ENCODE peak calls at places on chromosomes 5 and 9, in seven cellular contexts. W, S, J, G, Z, L and I are unnamed samples.

GRCh38 chr5:58451732-58452565 is 7.9 kb downstream of the PLK2 start:
- DNase-seq in W (no peak), S (no peak), J (no peak), G (no peak), Z (no peak), L (no peak), I (no peak)

GRCh38 chr5:108765647-108766046 is 17.9 kb downstream of the FER start:
- DNase-seq in W (no peak), S (no peak), J (no peak), G (no peak), Z (no peak), L (no peak), I (no peak)

GRCh38 chr9:38371495-38371894 is 21.0 kb upstream of the ALDH1B1 start:
- DNase-seq in W (peak), S (no peak), J (no peak), G (no peak), Z (no peak), L (no peak), I (peak)

GRCh38 chr5:125190232-125191051 is 444.0 kb upstream of the ZNF608 start:
- DNase-seq in W (no peak), S (no peak), J (no peak), G (no peak), Z (no peak), L (no peak), I (no peak)

GRCh38 chr9:137191691-137192447 is 3.4 kb downstream of the SSNA1 start:
- DNase-seq in W (no peak), S (no peak), J (no peak), G (no peak), Z (no peak), L (no peak), I (peak)

GRCh38 chr5:6302099-6302498 is 76.2 kb downstream of the MED10 start:
- DNase-seq in W (no peak), S (no peak), J (no peak), G (no peak), Z (no peak), L (no peak), I (no peak)

GRCh38 chr5:115545065-115545882 is 699 bp upstream of the FEM1C start:
- DNase-seq in W (no peak), S (no peak), J (no peak), G (no peak), Z (no peak), L (no peak), I (no peak)

GRCh38 chr9:92530893-92531292 is 4.9 kb downstream of the ECM2 start:
- DNase-seq in W (no peak), S (no peak), J (no peak), G (no peak), Z (no peak), L (no peak), I (no peak)

GRCh38 chr9:108844391-108844790 is 11.4 kb downstream of the ACTL7B start:
- DNase-seq in W (no peak), S (no peak), J (no peak), G (no peak), Z (no peak), L (no peak), I (no peak)

GRCh38 chr5:149438711-149439132 is 59.6 kb upstream of the IL17B start:
- DNase-seq in W (no peak), S (no peak), J (no peak), G (no peak), Z (no peak), L (no peak), I (no peak)

GRCh38 chr5:160492565-160492964 is 70.9 kb downstream of the PTTG1 start:
- DNase-seq in W (no peak), S (no peak), J (no peak), G (no peak), Z (no peak), L (no peak), I (no peak)

GRCh38 chr5:132761321-132762240 is 14.4 kb downstream of the CCNI2 start:
- DNase-seq in W (peak), S (peak), J (no peak), G (no peak), Z (peak), L (no peak), I (peak)

GRCh38 chr5:63963926-63964325 is 1.7 kb upstream of the HTR1A start:
- DNase-seq in W (no peak), S (no peak), J (no peak), G (no peak), Z (no peak), L (no peak), I (no peak)

GRCh38 chr9:121344062-121344696 is 25.9 kb downstream of the STOM start:
- DNase-seq in W (no peak), S (no peak), J (no peak), G (no peak), Z (no peak), L (no peak), I (no peak)

GRCh38 chr5:168346417-168346816 is 55.0 kb downstream of the WWC1 start:
- DNase-seq in W (no peak), S (no peak), J (no peak), G (no peak), Z (no peak), L (no peak), I (peak)

GRCh38 chr5:110916373-110917049 is 155.0 kb upstream of the TSLP start:
- DNase-seq in W (no peak), S (no peak), J (peak), G (no peak), Z (no peak), L (no peak), I (no peak)

GRCh38 chr9:138075961-138076649 is 198.5 kb downstream of the CACNA1B start:
- DNase-seq in W (peak), S (no peak), J (no peak), G (no peak), Z (no peak), L (no peak), I (no peak)

GRCh38 chr5:151068571-151069197 is 12.2 kb downstream of the TNIP1 start:
- DNase-seq in W (no peak), S (no peak), J (no peak), G (peak), Z (no peak), L (no peak), I (peak)

GRCh38 chr9:132572921-132573320 is 9.5 kb upstream of the BARHL1 start:
- DNase-seq in W (no peak), S (no peak), J (no peak), G (no peak), Z (no peak), L (no peak), I (no peak)

GRCh38 chr9:88076286-88077070 is 61.8 kb downstream of the SPATA31C2 start:
- DNase-seq in W (peak), S (peak), J (peak), G (peak), Z (peak), L (peak), I (peak)

GRCh38 chr9:81575976-81576375 is 113.4 kb downstream of the TLE1 start:
- DNase-seq in W (no peak), S (no peak), J (peak), G (no peak), Z (no peak), L (no peak), I (no peak)

GRCh38 chr5:31993182-31993961 is 180.7 kb downstream of the GOLPH3 start:
- DNase-seq in W (no peak), S (no peak), J (no peak), G (no peak), Z (no peak), L (no peak), I (no peak)

GRCh38 chr5:6827815-6828214 is 114.6 kb downstream of the TENT4A start:
- DNase-seq in W (peak), S (no peak), J (no peak), G (no peak), Z (no peak), L (no peak), I (no peak)

GRCh38 chr5:157266286-157267007 is 524 bp downstream of the CYFIP2 start:
- DNase-seq in W (peak), S (peak), J (no peak), G (no peak), Z (no peak), L (no peak), I (peak)

GRCh38 chr9:89410709-89411111 is 87.2 kb downstream of the SEMA4D start:
- DNase-seq in W (no peak), S (no peak), J (no peak), G (peak), Z (no peak), L (no peak), I (no peak)

DNA sequence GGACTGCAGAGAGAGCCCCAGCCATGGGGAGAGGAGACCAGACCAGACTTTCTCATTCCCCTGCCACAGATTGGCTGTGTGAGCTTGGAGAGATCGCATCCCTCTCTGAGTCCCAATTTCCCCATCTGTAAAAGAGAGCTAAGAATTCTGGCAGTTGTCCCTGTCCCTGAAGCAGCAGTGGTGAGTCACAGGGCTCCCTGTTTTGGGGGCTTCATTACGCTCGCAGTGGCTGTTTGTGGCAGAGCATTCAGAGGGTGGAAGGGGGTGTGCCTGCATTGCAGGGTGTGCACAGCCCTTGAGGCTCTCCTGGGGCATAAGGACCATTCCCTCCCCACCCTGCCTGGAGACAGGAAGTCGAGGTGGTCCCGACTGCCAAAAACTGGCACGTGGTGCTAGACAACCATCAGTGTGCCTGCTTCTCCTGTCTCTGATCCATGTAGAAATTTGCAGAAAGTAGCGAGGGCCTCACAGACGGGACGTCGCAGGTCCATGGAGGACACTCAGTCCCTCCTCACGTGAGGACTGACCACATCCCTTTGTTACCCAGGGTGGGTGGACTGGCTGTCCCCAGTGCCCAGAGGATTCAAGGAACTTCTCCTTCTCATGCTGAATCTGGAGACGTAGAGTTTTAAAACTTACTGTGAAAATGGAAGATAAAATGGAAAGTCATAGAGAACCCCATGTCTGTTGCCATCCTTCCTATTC is 35.3 kb downstream of the HRH2 start:
- DNase-seq in W (no peak), S (no peak), J (no peak), G (peak), Z (peak), L (no peak), I (no peak)
- H3K27ac ChIP-seq in W (no peak), S (no peak), J (no peak), G (no peak), Z (no peak), L (no peak), I (peak)

GRCh38 chr9:29826421-29826820 is 2253.1 kb upstream of the C9orf72 start:
- DNase-seq in W (no peak), S (peak), J (no peak), G (peak), Z (no peak), L (no peak), I (no peak)

GRCh38 chr9:29830815-29831214 is 2257.5 kb upstream of the C9orf72 start:
- DNase-seq in W (no peak), S (no peak), J (no peak), G (no peak), Z (no peak), L (no peak), I (no peak)
- TF ChIP-seq CTCF in W (peak), S (no peak), J (peak), G (no peak), Z (no peak), L (no peak), I (peak)

GRCh38 chr5:96114736-96115466 is 153.2 kb upstream of the ELL2 start:
- DNase-seq in W (no peak), S (no peak), J (no peak), G (no peak), Z (no peak), L (no peak), I (no peak)
- H3K27ac ChIP-seq in W (no peak), S (peak), J (no peak), G (no peak), Z (no peak), L (no peak), I (no peak)

GRCh38 chr9:114034663-114035062 is 43.4 kb downstream of the AMBP start:
- DNase-seq in W (peak), S (no peak), J (no peak), G (peak), Z (peak), L (no peak), I (peak)
- TF ChIP-seq CTCF in W (no peak), S (no peak), J (no peak), G (no peak), Z (no peak), L (no peak), I (no peak)

GRCh38 chr9:123073441-123073840 is 40.0 kb downstream of the GPR21 start:
- DNase-seq in W (no peak), S (no peak), J (no peak), G (no peak), Z (no peak), L (no peak), I (no peak)

GRCh38 chr9:123074627-123075026 is 41.2 kb downstream of the GPR21 start:
- DNase-seq in W (no peak), S (no peak), J (no peak), G (no peak), Z (no peak), L (no peak), I (no peak)

GRCh38 chr9:123070210-123070609 is 36.7 kb downstream of the GPR21 start:
- DNase-seq in W (no peak), S (no peak), J (no peak), G (no peak), Z (no peak), L (no peak), I (no peak)

GRCh38 chr9:123073991-123074422 is 40.5 kb downstream of the GPR21 start:
- DNase-seq in W (no peak), S (no peak), J (peak), G (no peak), Z (no peak), L (no peak), I (no peak)

DNA sequence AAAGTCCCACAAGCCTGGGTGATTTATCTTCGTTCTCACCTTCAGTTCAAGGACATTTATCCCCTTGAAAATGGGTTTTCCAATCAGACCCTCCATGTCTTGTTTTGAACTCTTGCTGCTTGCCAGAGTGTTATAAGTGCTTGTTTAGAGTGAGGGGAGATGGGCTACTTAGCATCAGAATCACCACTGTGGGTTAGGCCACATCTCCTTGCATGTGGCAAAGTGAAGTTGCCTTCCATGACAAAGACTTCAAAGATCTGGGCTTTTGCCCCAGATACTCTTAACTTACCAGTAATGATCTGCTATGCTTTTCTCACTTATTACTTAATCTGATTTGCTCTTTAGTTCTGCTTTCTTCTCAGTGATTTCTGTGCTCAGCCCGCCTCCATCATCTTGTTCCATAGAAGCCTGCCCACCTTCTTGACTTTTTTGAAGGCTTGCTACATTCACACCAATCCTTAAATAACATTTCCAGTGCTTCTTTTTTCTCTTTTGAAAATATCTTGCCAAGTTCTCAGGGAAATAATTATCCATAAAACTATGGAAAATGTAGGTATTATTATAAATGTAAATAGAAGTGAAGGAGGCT is 39.0 kb downstream of the GPR21 start:
- DNase-seq in W (no peak), S (no peak), J (no peak), G (no peak), Z (no peak), L (no peak), I (no peak)
- H3K27ac ChIP-seq in W (no peak), S (no peak), J (no peak), G (no peak), Z (no peak), L (no peak), I (peak)

DNA sequence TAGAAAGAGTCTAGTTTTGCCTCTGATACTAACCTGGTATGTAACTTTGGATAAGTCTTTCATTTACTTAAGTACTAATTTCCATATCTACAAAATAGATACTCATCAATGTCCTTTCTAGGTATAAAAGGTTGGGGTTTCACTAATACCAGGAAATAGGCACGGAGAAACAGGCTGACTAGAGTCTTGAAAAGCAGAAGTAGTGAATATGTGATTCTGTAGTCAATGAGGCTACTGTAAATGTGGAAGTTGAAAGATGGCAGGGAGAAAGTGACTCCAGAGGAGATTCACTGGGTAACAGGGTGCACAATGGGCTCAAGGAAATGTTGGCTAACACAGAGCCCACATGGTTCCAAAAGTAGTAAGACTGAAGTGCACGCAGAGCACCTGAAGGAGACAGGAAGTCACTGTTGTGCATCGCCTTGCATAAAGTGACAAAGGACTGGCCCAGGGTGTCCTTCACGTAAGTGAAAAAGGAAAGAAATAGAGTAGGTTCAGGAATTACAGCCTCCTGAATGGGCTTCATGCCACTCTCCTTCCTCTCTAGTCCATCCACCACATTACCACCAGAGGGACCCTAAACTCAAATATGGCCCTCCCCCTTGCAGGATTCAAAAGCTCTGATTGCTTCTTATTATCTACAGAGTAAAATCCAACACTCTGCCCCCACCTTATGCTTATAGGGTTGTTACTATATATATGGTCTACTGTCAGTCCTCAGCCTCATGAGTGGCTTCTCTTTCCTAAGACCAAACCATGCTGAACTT is 288.0 kb upstream of the SMARCA2 start:
- DNase-seq in W (no peak), S (no peak), J (no peak), G (no peak), Z (no peak), L (no peak), I (no peak)
- TF ChIP-seq CTCF in W (no peak), S (no peak), J (no peak), G (peak), Z (no peak), L (no peak), I (no peak)